ENCODE peak calls at places on chromosomes 6 and 20, in five cellular contexts. One of them, this sample, is unnamed.

GRCh38 chr6:38024908-38025307 is 205.4 kb downstream of the ZFAND3 start:
- DNase-seq in PC-3: no peak
- DNase-seq in GM13976: no peak
- DNase-seq in CD8-positive, alpha-beta T cell: no peak
- DNase-seq in uterus: no peak
- DNase-seq in this sample: no peak

GRCh38 chr6:63352587-63353281 is 33.0 kb upstream of the LGSN start:
- DNase-seq in PC-3: peak; percentile 57
- DNase-seq in GM13976: peak; percentile 53
- DNase-seq in CD8-positive, alpha-beta T cell: no peak
- DNase-seq in uterus: peak; percentile 26
- DNase-seq in this sample: peak; percentile 69

GRCh38 chr6:44416103-44416502 is 28.6 kb downstream of the CDC5L start:
- DNase-seq in PC-3: peak; percentile 52
- DNase-seq in GM13976: no peak
- DNase-seq in CD8-positive, alpha-beta T cell: no peak
- DNase-seq in uterus: no peak
- DNase-seq in this sample: no peak

GRCh38 chr6:12842126-12842525 is 125.6 kb downstream of the PHACTR1 start:
- DNase-seq in PC-3: no peak
- DNase-seq in GM13976: no peak
- DNase-seq in CD8-positive, alpha-beta T cell: no peak
- DNase-seq in uterus: no peak
- DNase-seq in this sample: no peak

GRCh38 chr6:135182120-135182992 is 1.2 kb downstream of the MYB start:
- DNase-seq in PC-3: peak; percentile 12
- DNase-seq in GM13976: no peak
- DNase-seq in CD8-positive, alpha-beta T cell: peak; percentile 7
- DNase-seq in uterus: no peak
- DNase-seq in this sample: peak; percentile 50

GRCh38 chr20:46089076-46089337 is 755 bp downstream of the NCOA5 start:
- DNase-seq in PC-3: no peak
- DNase-seq in GM13976: no peak
- DNase-seq in CD8-positive, alpha-beta T cell: no peak
- DNase-seq in uterus: no peak
- DNase-seq in this sample: no peak

GRCh38 chr6:144993870-144994269 is 708.7 kb downstream of the UTRN start:
- DNase-seq in PC-3: peak; percentile 67
- DNase-seq in GM13976: no peak
- DNase-seq in CD8-positive, alpha-beta T cell: no peak
- DNase-seq in uterus: no peak
- DNase-seq in this sample: no peak

GRCh38 chr20:11072982-11073381 is 399.2 kb upstream of the JAG1 start:
- DNase-seq in PC-3: no peak
- DNase-seq in GM13976: no peak
- DNase-seq in CD8-positive, alpha-beta T cell: no peak
- DNase-seq in uterus: no peak
- DNase-seq in this sample: no peak

GRCh38 chr6:46453221-46453620 is 38.0 kb downstream of the RCAN2 start:
- DNase-seq in PC-3: no peak
- DNase-seq in GM13976: no peak
- DNase-seq in CD8-positive, alpha-beta T cell: no peak
- DNase-seq in uterus: no peak
- DNase-seq in this sample: no peak

GRCh38 chr20:51042657-51043247 is 19.8 kb upstream of the KCNG1 start:
- DNase-seq in PC-3: peak; percentile 35
- DNase-seq in GM13976: no peak
- DNase-seq in CD8-positive, alpha-beta T cell: no peak
- DNase-seq in uterus: no peak
- DNase-seq in this sample: no peak

GRCh38 chr6:110255356-110255755 is 75.1 kb downstream of the CDC40 start:
- DNase-seq in PC-3: peak; percentile 26
- DNase-seq in GM13976: no peak
- DNase-seq in CD8-positive, alpha-beta T cell: no peak
- DNase-seq in uterus: no peak
- DNase-seq in this sample: no peak

GRCh38 chr20:38144608-38145093 is 20.4 kb downstream of the TGM2 start:
- DNase-seq in PC-3: no peak
- DNase-seq in GM13976: no peak
- DNase-seq in CD8-positive, alpha-beta T cell: no peak
- DNase-seq in uterus: no peak
- DNase-seq in this sample: no peak

GRCh38 chr20:37897008-37897548 is 5.8 kb upstream of the VSTM2L start:
- DNase-seq in PC-3: no peak
- DNase-seq in GM13976: no peak
- DNase-seq in CD8-positive, alpha-beta T cell: no peak
- DNase-seq in uterus: no peak
- DNase-seq in this sample: no peak

GRCh38 chr20:10060223-10060622 is 25.4 kb downstream of the ANKEF1 start:
- DNase-seq in PC-3: no peak
- DNase-seq in GM13976: no peak
- DNase-seq in CD8-positive, alpha-beta T cell: no peak
- DNase-seq in uterus: no peak
- DNase-seq in this sample: peak; percentile 27

This sample was measured in MM.1S.